ENCODE peak calls at places on chromosomes 6 and 20, in four cellular contexts. One of them, this sample, is unnamed.

GRCh38 chr6:18489335-18489734 is 102.2 kb downstream of the RNF144B start:
- DNase-seq in HepG2: no peak
- DNase-seq in GM12878: no peak
- DNase-seq in A549: no peak
- DNase-seq in this sample: no peak

GRCh38 chr6:47094351-47094925 is 52.3 kb upstream of the ADGRF1 start:
- DNase-seq in HepG2: peak; percentile 97
- DNase-seq in GM12878: no peak
- DNase-seq in A549: no peak
- DNase-seq in this sample: no peak

GRCh38 chr6:134516582-134516981 is 198.7 kb upstream of the SGK1 start:
- DNase-seq in HepG2: no peak
- DNase-seq in GM12878: no peak
- DNase-seq in A549: no peak
- DNase-seq in this sample: no peak

GRCh38 chr6:118685823-118686449 is 34.5 kb upstream of the CEP85L start:
- DNase-seq in HepG2: no peak
- DNase-seq in GM12878: no peak
- DNase-seq in A549: no peak
- DNase-seq in this sample: no peak

GRCh38 chr6:49462599-49462926 is 490 bp downstream of the MMUT start:
- DNase-seq in HepG2: no peak
- DNase-seq in GM12878: no peak
- DNase-seq in A549: no peak
- DNase-seq in this sample: no peak

GRCh38 chr20:38497246-38497645 is 24.6 kb downstream of the RALGAPB start:
- DNase-seq in HepG2: no peak
- DNase-seq in GM12878: no peak
- DNase-seq in A549: no peak
- DNase-seq in this sample: no peak

GRCh38 chr6:115001726-115002436 is 659.1 kb upstream of the HS3ST5 start:
- DNase-seq in HepG2: peak; percentile 5
- DNase-seq in GM12878: no peak
- DNase-seq in A549: peak; percentile 11
- DNase-seq in this sample: no peak

GRCh38 chr6:113102761-113103160 is 754.4 kb upstream of the MARCKS start:
- DNase-seq in HepG2: no peak
- DNase-seq in GM12878: no peak
- DNase-seq in A549: no peak
- DNase-seq in this sample: no peak

GRCh38 chr6:35587167-35587566 is 74.5 kb upstream of the TULP1 start:
- DNase-seq in HepG2: no peak
- DNase-seq in GM12878: no peak
- DNase-seq in A549: no peak
- DNase-seq in this sample: no peak

GRCh38 chr20:7159903-7160302 is 392.4 kb downstream of the BMP2 start:
- DNase-seq in HepG2: no peak
- DNase-seq in GM12878: no peak
- DNase-seq in A549: no peak
- DNase-seq in this sample: no peak

GRCh38 chr6:18496462-18496861 is 109.3 kb downstream of the RNF144B start:
- DNase-seq in HepG2: no peak
- DNase-seq in GM12878: no peak
- DNase-seq in A549: no peak
- DNase-seq in this sample: no peak

GRCh38 chr6:167079853-167080297 is 43.0 kb upstream of the CCR6 start:
- DNase-seq in HepG2: no peak
- DNase-seq in GM12878: peak; percentile 93
- DNase-seq in A549: no peak
- DNase-seq in this sample: no peak

GRCh38 chr6:90350689-90351554 is 54.3 kb upstream of the BACH2 start:
- DNase-seq in HepG2: no peak
- DNase-seq in GM12878: no peak
- DNase-seq in A549: no peak
- DNase-seq in this sample: no peak

GRCh38 chr6:49918787-49919186 is 45.2 kb downstream of the DEFB114 start:
- DNase-seq in HepG2: no peak
- DNase-seq in GM12878: no peak
- DNase-seq in A549: no peak
- DNase-seq in this sample: no peak

GRCh38 chr20:400121-400450 is 8.0 kb upstream of the RBCK1 start:
- DNase-seq in HepG2: peak; percentile 83
- DNase-seq in GM12878: no peak
- DNase-seq in A549: no peak
- DNase-seq in this sample: no peak

GRCh38 chr6:164378330-164378729 is 931.1 kb downstream of the C6orf118 start:
- DNase-seq in HepG2: no peak
- DNase-seq in GM12878: no peak
- DNase-seq in A549: no peak
- DNase-seq in this sample: peak; percentile 40

GRCh38 chr6:157267109-157267611 is 56.2 kb downstream of the TMEM242 start:
- DNase-seq in HepG2: no peak
- DNase-seq in GM12878: no peak
- DNase-seq in A549: no peak
- DNase-seq in this sample: no peak

GRCh38 chr6:111888928-111889696 is 15.9 kb upstream of the FYN start:
- DNase-seq in HepG2: no peak
- DNase-seq in GM12878: no peak
- DNase-seq in A549: no peak
- DNase-seq in this sample: peak; percentile 66
- TF ChIP-seq PBX3 in HepG2: no peak
- TF ChIP-seq PBX3 in GM12878: no peak
- TF ChIP-seq PBX3 in A549: no peak
- TF ChIP-seq PBX3 in this sample: no peak

DNA sequence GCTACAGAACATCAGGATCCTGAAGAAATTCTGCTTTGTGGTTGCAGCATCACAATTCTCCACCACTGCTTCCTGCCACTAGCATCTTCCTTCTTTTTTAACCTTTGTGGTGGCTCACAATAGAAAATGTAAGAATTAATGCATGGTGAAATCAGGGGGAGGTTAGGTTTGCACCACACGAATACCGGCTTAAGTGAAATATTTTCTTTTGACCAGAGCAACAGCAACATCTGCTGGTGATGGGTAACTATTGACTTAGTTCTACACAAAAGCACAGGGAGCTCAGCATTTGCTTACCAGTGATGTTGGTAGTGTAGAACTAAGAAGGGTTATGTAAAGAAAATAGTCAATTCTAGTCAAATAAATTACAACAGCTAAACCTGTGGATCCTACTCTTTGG is 280.5 kb downstream of the SYNE1 start:
- DNase-seq in HepG2: peak; percentile 63
- DNase-seq in GM12878: no peak
- DNase-seq in A549: peak; percentile 34
- DNase-seq in this sample: no peak
- TF ChIP-seq SMC3 in HepG2: peak; percentile 73
- TF ChIP-seq SMC3 in GM12878: peak; percentile 37
- TF ChIP-seq SMC3 in A549: no peak
- TF ChIP-seq SMC3 in this sample: no peak

DNA sequence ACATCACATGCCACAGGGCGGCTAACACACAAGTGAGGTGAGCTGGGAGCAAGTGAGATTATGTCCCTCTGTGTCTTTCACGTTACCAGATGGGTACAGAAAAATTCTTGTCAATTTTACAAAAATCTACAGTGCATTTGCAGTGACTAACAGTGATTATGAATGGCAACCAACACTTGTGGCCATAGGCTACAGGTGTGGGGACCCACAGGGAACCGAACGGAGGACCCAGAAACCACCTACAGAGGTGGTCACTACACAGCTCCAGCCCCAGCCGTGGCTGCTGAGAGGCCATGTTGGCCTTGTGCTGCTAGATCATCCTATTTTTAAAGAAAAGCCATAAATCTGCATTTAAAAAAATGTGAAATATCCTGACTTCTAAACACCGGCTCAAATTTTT is 50.2 kb downstream of the FYN start:
- DNase-seq in HepG2: no peak
- DNase-seq in GM12878: no peak
- DNase-seq in A549: no peak
- DNase-seq in this sample: no peak
- TF ChIP-seq PBX3 in HepG2: no peak
- TF ChIP-seq PBX3 in GM12878: no peak
- TF ChIP-seq PBX3 in A549: no peak
- TF ChIP-seq PBX3 in this sample: no peak

DNA sequence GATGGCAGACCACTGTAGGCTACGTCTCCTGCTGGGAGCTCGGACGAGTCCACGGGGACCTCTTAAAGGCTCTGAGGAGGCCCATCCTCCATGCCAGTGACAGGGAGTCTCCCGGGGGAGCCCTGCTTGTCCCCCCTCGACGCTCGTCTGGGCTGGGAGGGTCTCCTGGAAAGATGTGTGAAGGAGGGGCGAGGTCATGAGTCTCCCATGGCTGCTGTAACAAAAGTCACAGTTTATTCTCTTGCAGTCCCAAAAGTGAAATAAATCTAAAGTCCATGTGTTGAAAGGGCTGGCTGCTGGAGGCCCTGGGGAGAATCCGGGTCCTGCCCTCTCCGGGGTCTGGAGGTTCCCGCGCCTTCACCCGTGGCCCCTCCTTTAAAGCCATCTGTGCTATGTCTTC is 67.1 kb upstream of the GATA5 start:
- DNase-seq in HepG2: no peak
- DNase-seq in GM12878: no peak
- DNase-seq in A549: no peak
- DNase-seq in this sample: no peak
- TF ChIP-seq SMC3 in HepG2: no peak
- TF ChIP-seq SMC3 in GM12878: no peak
- TF ChIP-seq SMC3 in A549: no peak
- TF ChIP-seq SMC3 in this sample: no peak

DNA sequence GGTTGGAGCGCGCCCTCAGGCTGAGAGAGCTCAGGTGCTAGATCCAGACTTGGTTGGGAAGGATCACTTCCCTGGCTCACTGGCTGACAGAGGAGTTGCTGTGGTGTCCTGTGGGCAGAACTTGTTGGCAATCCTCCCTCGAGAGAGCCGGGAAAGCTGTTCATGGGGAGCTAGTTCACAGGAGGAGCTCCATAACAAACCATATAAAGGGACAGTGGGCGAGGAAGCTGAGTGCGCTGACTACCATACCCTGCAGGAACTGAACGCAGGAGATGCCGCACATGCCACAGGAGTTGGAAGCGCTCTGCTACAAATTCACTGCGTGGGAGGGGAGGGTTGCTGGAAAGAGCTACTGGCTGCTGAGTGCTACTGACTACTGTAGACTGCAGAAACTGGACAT is 243.2 kb downstream of the OGFRL1 start:
- DNase-seq in HepG2: no peak
- DNase-seq in GM12878: no peak
- DNase-seq in A549: no peak
- DNase-seq in this sample: no peak
- TF ChIP-seq PBX3 in HepG2: no peak
- TF ChIP-seq PBX3 in GM12878: no peak
- TF ChIP-seq PBX3 in A549: no peak
- TF ChIP-seq PBX3 in this sample: no peak

This sample was measured in SK-N-SH.